ENCODE peak calls at places on chromosome 19, in nine cellular contexts. K, O, F, U, C, D, X, W and T are unnamed samples.
A peak's percentile ranks its signal among the peaks of the same experiment; 100 is the strongest.

GRCh38 chr19:7509625-7510024 is 6.3 kb upstream of the ZNF358 start:
- DNase-seq in K (no peak), O (no peak), F (no peak), U (peak; percentile 24), C (no peak), D (no peak), X (no peak), W (peak; percentile 25), T (no peak)

GRCh38 chr19:16184665-16185122 is 516 bp upstream of the FAM32A start:
- DNase-seq in K (no peak), O (peak; percentile 38), F (no peak), U (no peak), C (no peak), D (no peak), X (no peak), W (no peak), T (no peak)

GRCh38 chr19:21432590-21432989 is 35.7 kb downstream of the ZNF493 start:
- DNase-seq in K (no peak), O (no peak), F (no peak), U (no peak), C (no peak), D (no peak), X (no peak), W (no peak), T (no peak)

GRCh38 chr19:2719232-2719735 is 1.9 kb downstream of the DIRAS1 start:
- DNase-seq in K (no peak), O (no peak), F (no peak), U (no peak), C (no peak), D (no peak), X (no peak), W (no peak), T (no peak)

GRCh38 chr19:11931513-11931912 is 6.6 kb downstream of the ZNF700 start:
- DNase-seq in K (no peak), O (no peak), F (no peak), U (no peak), C (no peak), D (no peak), X (no peak), W (no peak), T (no peak)

GRCh38 chr19:12652219-12652618 is 14.3 kb downstream of the MAN2B1 start:
- DNase-seq in K (no peak), O (no peak), F (no peak), U (no peak), C (no peak), D (no peak), X (no peak), W (no peak), T (no peak)

GRCh38 chr19:17496337-17496997 is 15.0 kb upstream of the PGLS start:
- DNase-seq in K (peak; percentile 75), O (peak; percentile 84), F (no peak), U (peak; percentile 96), C (peak; percentile 77), D (peak; percentile 90), X (peak; percentile 63), W (peak; percentile 78), T (peak; percentile 75)

GRCh38 chr19:30371960-30372824 is at the start of gene ZNF536:
- DNase-seq in K (no peak), O (no peak), F (no peak), U (no peak), C (no peak), D (no peak), X (no peak), W (no peak), T (no peak)

GRCh38 chr19:17406887-17407196 is 1.4 kb upstream of the BST2 start:
- DNase-seq in K (no peak), O (no peak), F (no peak), U (no peak), C (no peak), D (no peak), X (no peak), W (no peak), T (no peak)

GRCh38 chr19:50933640-50934039 is 19.2 kb downstream of the KLK5 start:
- DNase-seq in K (peak; percentile 45), O (no peak), F (no peak), U (no peak), C (no peak), D (no peak), X (no peak), W (no peak), T (no peak)

GRCh38 chr19:35746556-35746955 is 1.1 kb downstream of the PSENEN start:
- DNase-seq in K (no peak), O (no peak), F (no peak), U (no peak), C (no peak), D (no peak), X (no peak), W (no peak), T (no peak)

GRCh38 chr19:383922-384800 is 24.8 kb downstream of the C2CD4C start:
- DNase-seq in K (no peak), O (no peak), F (no peak), U (peak; percentile 15), C (no peak), D (no peak), X (no peak), W (no peak), T (no peak)

GRCh38 chr19:1027020-1027952 is 878 bp downstream of the CNN2 start:
- DNase-seq in K (peak; percentile 42), O (peak; percentile 65), F (no peak), U (peak; percentile 54), C (no peak), D (no peak), X (peak; percentile 18), W (peak; percentile 65), T (no peak)

GRCh38 chr19:21202865-21203494 is 61.1 kb downstream of the ZNF431 start:
- DNase-seq in K (peak; percentile 47), O (peak; percentile 28), F (no peak), U (peak; percentile 73), C (no peak), D (no peak), X (no peak), W (no peak), T (peak; percentile 24)

GRCh38 chr19:52584686-52585085 is 14.6 kb downstream of the ZNF701 start:
- DNase-seq in K (no peak), O (no peak), F (no peak), U (no peak), C (no peak), D (no peak), X (no peak), W (peak; percentile 24), T (no peak)

GRCh38 chr19:1181606-1182005 is 7.5 kb upstream of the SBNO2 start:
- DNase-seq in K (no peak), O (peak; percentile 79), F (no peak), U (no peak), C (no peak), D (no peak), X (no peak), W (no peak), T (no peak)

GRCh38 chr19:16876904-16877361 is 11.9 kb upstream of the F2RL3 start:
- DNase-seq in K (peak; percentile 49), O (no peak), F (no peak), U (no peak), C (no peak), D (no peak), X (no peak), W (no peak), T (no peak)

GRCh38 chr19:30095171-30095570 is 153.1 kb downstream of the URI1 start:
- DNase-seq in K (no peak), O (no peak), F (no peak), U (no peak), C (no peak), D (peak; percentile 56), X (no peak), W (no peak), T (no peak)

GRCh38 chr19:16324064-16324383 is 602 bp upstream of the KLF2 start:
- DNase-seq in K (no peak), O (no peak), F (no peak), U (no peak), C (no peak), D (no peak), X (no peak), W (no peak), T (no peak)

GRCh38 chr19:45251452-45252354 is 632 bp downstream of the MARK4 start:
- DNase-seq in K (no peak), O (no peak), F (no peak), U (peak; percentile 24), C (no peak), D (no peak), X (no peak), W (peak; percentile 44), T (no peak)

DNA sequence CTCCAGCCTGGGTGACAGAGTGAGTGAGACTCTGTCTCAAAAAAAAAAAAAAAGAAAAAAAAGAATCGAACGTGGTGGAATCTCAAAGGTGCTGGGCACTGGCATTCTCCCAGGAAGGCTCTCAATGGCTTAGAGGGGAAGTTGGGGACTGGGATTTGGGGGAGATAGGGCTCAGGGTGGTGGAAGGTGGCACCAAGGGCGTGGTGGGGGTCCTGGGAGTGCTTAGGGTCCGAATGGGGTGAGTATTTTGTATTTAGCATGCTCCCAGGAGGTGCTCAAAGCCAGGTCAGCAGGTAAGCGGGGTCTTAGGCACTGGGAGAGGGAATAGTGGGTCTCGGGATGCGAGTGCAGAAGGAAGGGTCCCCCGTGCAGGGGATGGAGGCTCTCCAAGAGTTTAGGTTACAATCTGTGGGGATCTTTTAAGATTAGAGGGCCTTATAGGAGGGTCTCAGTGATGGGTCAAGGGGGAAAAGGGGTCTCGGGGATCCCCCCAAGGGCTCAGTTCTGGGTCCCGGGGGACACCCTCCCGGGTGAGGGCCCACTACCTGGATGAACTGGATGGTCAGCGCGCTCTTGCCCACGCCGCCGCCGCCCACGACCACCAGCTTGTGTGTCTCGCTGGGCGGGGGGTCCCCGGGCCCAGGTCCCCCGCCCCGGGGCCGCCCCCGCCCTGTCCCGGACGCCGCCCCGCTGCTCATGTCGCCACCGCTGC is 386 bp downstream of the RRAS start:
- DNase-seq in K (peak; percentile 17), O (peak; percentile 57), F (no peak), U (peak; percentile 31), C (no peak), D (no peak), X (no peak), W (no peak), T (no peak)
- H3K4me3 ChIP-seq in K (peak overlapping the region; percentile 75), O (peak overlapping the region; percentile 28), F (peak overlapping the region; percentile 64), U (peak overlapping the region; percentile 56), C (peak overlapping the region; percentile 80), D (peak overlapping the region; percentile 69), X (peak overlapping the region; percentile 98), W (peak overlapping the region; percentile 67), T (peak overlapping the region; percentile 47)

GRCh38 chr19:4589579-4590410 is 30.3 kb upstream of the SEMA6B start:
- DNase-seq in K (no peak), O (peak; percentile 21), F (no peak), U (peak; percentile 60), C (no peak), D (no peak), X (peak; percentile 41), W (no peak), T (no peak)
- H3K4me3 ChIP-seq in K (no peak overlapping the region), O (no peak overlapping the region), F (no peak overlapping the region), U (no peak overlapping the region), C (no peak overlapping the region), D (no peak overlapping the region), X (no peak overlapping the region), W (no peak overlapping the region), T (no peak overlapping the region)

GRCh38 chr19:49738242-49738641 is 24.9 kb downstream of the TSKS start:
- DNase-seq in K (no peak), O (no peak), F (no peak), U (no peak), C (no peak), D (no peak), X (no peak), W (no peak), T (no peak)
- H3K4me3 ChIP-seq in K (no peak overlapping the region), O (no peak overlapping the region), F (no peak overlapping the region), U (no peak overlapping the region), C (no peak overlapping the region), D (no peak overlapping the region), X (no peak overlapping the region), W (no peak overlapping the region), T (no peak overlapping the region)

GRCh38 chr19:47020992-47021496 is 1.4 kb downstream of the NPAS1 start:
- DNase-seq in K (no peak), O (no peak), F (no peak), U (no peak), C (no peak), D (no peak), X (no peak), W (peak; percentile 23), T (no peak)
- H3K4me3 ChIP-seq in K (peak overlapping the region; percentile 40), O (no peak overlapping the region), F (peak overlapping the region; percentile 29), U (peak overlapping the region; percentile 35), C (peak overlapping the region; percentile 56), D (no peak overlapping the region), X (peak overlapping the region; percentile 60), W (peak overlapping the region; percentile 20), T (peak overlapping the region; percentile 27)